ENCODE peak calls at places on chromosomes 16 and 17, in five cellular contexts. One of them, this sample, is unnamed.

GRCh38 chr17:39765766-39766165 is 28.0 kb downstream of the GRB7 start:
- DNase-seq in left lung: no peak
- DNase-seq in NCI-H524: no peak
- DNase-seq in tibial artery: no peak
- DNase-seq in hippocampal formation: no peak
- DNase-seq in this sample: no peak

GRCh38 chr17:9195961-9196668 is 174.8 kb downstream of the NTN1 start:
- DNase-seq in tibial artery: no peak
- DNase-seq in NCI-H524: peak
- DNase-seq in left lung: no peak
- DNase-seq in hippocampal formation: no peak
- DNase-seq in this sample: no peak

GRCh38 chr16:64870859-64871258 is 251.0 kb downstream of the CDH11 start:
- DNase-seq in NCI-H524: peak
- DNase-seq in tibial artery: no peak
- DNase-seq in hippocampal formation: no peak
- DNase-seq in left lung: no peak
- DNase-seq in this sample: no peak

GRCh38 chr16:29148867-29149272 is 164.0 kb downstream of the LAT start:
- DNase-seq in tibial artery: no peak
- DNase-seq in hippocampal formation: no peak
- DNase-seq in left lung: peak
- DNase-seq in NCI-H524: no peak
- DNase-seq in this sample: peak

GRCh38 chr17:77316191-77316641 is 175.4 kb downstream of the SEC14L1 start:
- DNase-seq in tibial artery: peak
- DNase-seq in left lung: peak
- DNase-seq in NCI-H524: no peak
- DNase-seq in hippocampal formation: no peak
- DNase-seq in this sample: no peak

GRCh38 chr17:41366070-41366469 is 3.5 kb downstream of the KRT33B start:
- DNase-seq in left lung: no peak
- DNase-seq in hippocampal formation: no peak
- DNase-seq in tibial artery: no peak
- DNase-seq in NCI-H524: no peak
- DNase-seq in this sample: no peak

GRCh38 chr16:85898521-85899442 is at the start of gene IRF8:
- DNase-seq in hippocampal formation: no peak
- DNase-seq in NCI-H524: peak
- DNase-seq in tibial artery: peak
- DNase-seq in left lung: peak
- DNase-seq in this sample: peak

GRCh38 chr16:19639986-19640421 is 78.0 kb downstream of the KNOP1 start:
- DNase-seq in hippocampal formation: no peak
- DNase-seq in tibial artery: no peak
- DNase-seq in left lung: no peak
- DNase-seq in NCI-H524: no peak
- DNase-seq in this sample: no peak

GRCh38 chr16:74290356-74290755 is 6.3 kb upstream of the PSMD7 start:
- DNase-seq in tibial artery: no peak
- DNase-seq in left lung: no peak
- DNase-seq in hippocampal formation: no peak
- DNase-seq in NCI-H524: no peak
- DNase-seq in this sample: no peak

GRCh38 chr16:69108069-69108904 is 2.8 kb downstream of the HAS3 start:
- DNase-seq in NCI-H524: no peak
- DNase-seq in tibial artery: peak
- DNase-seq in hippocampal formation: no peak
- DNase-seq in left lung: peak
- DNase-seq in this sample: no peak

GRCh38 chr16:5041604-5042133 is 7.9 kb upstream of the NAGPA start:
- DNase-seq in tibial artery: no peak
- DNase-seq in hippocampal formation: no peak
- DNase-seq in left lung: peak
- DNase-seq in NCI-H524: no peak
- DNase-seq in this sample: no peak

GRCh38 chr17:65786479-65786878 is 225.0 kb upstream of the AXIN2 start:
- DNase-seq in hippocampal formation: no peak
- DNase-seq in NCI-H524: no peak
- DNase-seq in left lung: no peak
- DNase-seq in tibial artery: no peak
- DNase-seq in this sample: no peak

GRCh38 chr16:68229431-68230175 is 6.3 kb downstream of the ESRP2 start:
- DNase-seq in tibial artery: peak
- DNase-seq in hippocampal formation: peak
- DNase-seq in left lung: peak
- DNase-seq in NCI-H524: peak
- DNase-seq in this sample: peak

GRCh38 chr17:4519361-4519788 is 20.7 kb downstream of the SPNS2 start:
- DNase-seq in left lung: peak
- DNase-seq in hippocampal formation: no peak
- DNase-seq in NCI-H524: no peak
- DNase-seq in tibial artery: no peak
- DNase-seq in this sample: no peak

GRCh38 chr17:66987059-66987616 is 22.6 kb downstream of the CACNG4 start:
- DNase-seq in hippocampal formation: no peak
- DNase-seq in NCI-H524: no peak
- DNase-seq in left lung: no peak
- DNase-seq in tibial artery: no peak
- DNase-seq in this sample: no peak

GRCh38 chr17:75507712-75508111 is 7.6 kb downstream of the CASKIN2 start:
- DNase-seq in hippocampal formation: peak
- DNase-seq in left lung: no peak
- DNase-seq in NCI-H524: no peak
- DNase-seq in tibial artery: no peak
- DNase-seq in this sample: peak

GRCh38 chr17:50887705-50888245 is 21.6 kb upstream of the TOB1 start:
- DNase-seq in NCI-H524: no peak
- DNase-seq in left lung: no peak
- DNase-seq in tibial artery: no peak
- DNase-seq in hippocampal formation: no peak
- DNase-seq in this sample: no peak

GRCh38 chr16:67137605-67138004 is 13.2 kb downstream of the B3GNT9 start:
- DNase-seq in NCI-H524: peak
- DNase-seq in hippocampal formation: no peak
- DNase-seq in tibial artery: no peak
- DNase-seq in left lung: no peak
- DNase-seq in this sample: no peak

GRCh38 chr16:745739-746138 is 4.9 kb upstream of the CIAO3 start:
- DNase-seq in tibial artery: no peak
- DNase-seq in hippocampal formation: no peak
- DNase-seq in left lung: no peak
- DNase-seq in NCI-H524: peak
- DNase-seq in this sample: no peak

GRCh38 chr16:88616320-88616719 is 22.1 kb upstream of the IL17C start:
- DNase-seq in tibial artery: no peak
- DNase-seq in NCI-H524: no peak
- DNase-seq in left lung: peak
- DNase-seq in hippocampal formation: no peak
- DNase-seq in this sample: no peak

GRCh38 chr17:43543300-43543699 is 2.8 kb downstream of the ETV4 start:
- DNase-seq in hippocampal formation: no peak
- DNase-seq in tibial artery: no peak
- DNase-seq in left lung: no peak
- DNase-seq in NCI-H524: peak
- DNase-seq in this sample: no peak

GRCh38 chr17:47745037-47745380 is 12.0 kb downstream of the TBX21 start:
- DNase-seq in NCI-H524: no peak
- DNase-seq in hippocampal formation: no peak
- DNase-seq in tibial artery: no peak
- DNase-seq in left lung: no peak
- DNase-seq in this sample: no peak

GRCh38 chr16:10031473-10031872 is 150.8 kb downstream of the GRIN2A start:
- DNase-seq in tibial artery: no peak
- DNase-seq in hippocampal formation: no peak
- DNase-seq in left lung: no peak
- DNase-seq in NCI-H524: no peak
- DNase-seq in this sample: no peak

This sample was measured in pons.